ENCODE peak calls at places on chromosome X, in ten cellular contexts. One of them, this sample, is unnamed.

GRCh38 chrX:16239211-16239610 is 71.9 kb downstream of the MAGEB17 start:
- DNase-seq in stimulated activated CD4-positive, alpha-beta T cell treated with anti-CD3 and anti-CD28 coated beads, Interleukin-2, amount 100 ng/mL, for 24 hours: no peak
- DNase-seq in activated T-helper 1 cell treated with anti-CD3 and anti-CD28 coated beads, Interleukin-2, amount 50 U/mL, for 16 hours: no peak
- DNase-seq in activated CD4-positive, alpha-beta T cell treated with anti-CD3 and anti-CD28 coated beads for 24 hours: no peak
- DNase-seq in amniotic stem cell: peak
- DNase-seq in nucleus accumbens: no peak
- DNase-seq in MCF 10A: peak
- DNase-seq in left lung: no peak
- DNase-seq in AG20443: peak
- DNase-seq in stimulated activated CD8-positive, alpha-beta memory T cell treated with anti-CD3 and anti-CD28 coated beads, Interleukin-15, amount 100 ng/mL, for 4 hours: no peak
- DNase-seq in this sample: no peak

GRCh38 chrX:45758738-45759397 is 558.2 kb upstream of the DIPK2B start:
- DNase-seq in stimulated activated CD4-positive, alpha-beta T cell treated with anti-CD3 and anti-CD28 coated beads, Interleukin-2, amount 100 ng/mL, for 24 hours: no peak
- DNase-seq in left lung: no peak
- DNase-seq in activated CD4-positive, alpha-beta T cell treated with anti-CD3 and anti-CD28 coated beads for 24 hours: no peak
- DNase-seq in amniotic stem cell: no peak
- DNase-seq in AG20443: no peak
- DNase-seq in activated T-helper 1 cell treated with anti-CD3 and anti-CD28 coated beads, Interleukin-2, amount 50 U/mL, for 16 hours: no peak
- DNase-seq in MCF 10A: no peak
- DNase-seq in nucleus accumbens: no peak
- DNase-seq in stimulated activated CD8-positive, alpha-beta memory T cell treated with anti-CD3 and anti-CD28 coated beads, Interleukin-15, amount 100 ng/mL, for 4 hours: no peak
- DNase-seq in this sample: no peak

GRCh38 chrX:153507484-153508178 is 9.8 kb upstream of the ATP2B3 start:
- DNase-seq in nucleus accumbens: peak
- DNase-seq in left lung: peak
- DNase-seq in MCF 10A: peak
- DNase-seq in AG20443: peak
- DNase-seq in stimulated activated CD4-positive, alpha-beta T cell treated with anti-CD3 and anti-CD28 coated beads, Interleukin-2, amount 100 ng/mL, for 24 hours: peak
- DNase-seq in activated CD4-positive, alpha-beta T cell treated with anti-CD3 and anti-CD28 coated beads for 24 hours: peak
- DNase-seq in amniotic stem cell: peak
- DNase-seq in stimulated activated CD8-positive, alpha-beta memory T cell treated with anti-CD3 and anti-CD28 coated beads, Interleukin-15, amount 100 ng/mL, for 4 hours: peak
- DNase-seq in activated T-helper 1 cell treated with anti-CD3 and anti-CD28 coated beads, Interleukin-2, amount 50 U/mL, for 16 hours: peak
- DNase-seq in this sample: peak

GRCh38 chrX:41559662-41560061 is 112.5 kb downstream of the NYX start:
- DNase-seq in amniotic stem cell: no peak
- DNase-seq in MCF 10A: no peak
- DNase-seq in activated T-helper 1 cell treated with anti-CD3 and anti-CD28 coated beads, Interleukin-2, amount 50 U/mL, for 16 hours: no peak
- DNase-seq in left lung: no peak
- DNase-seq in stimulated activated CD8-positive, alpha-beta memory T cell treated with anti-CD3 and anti-CD28 coated beads, Interleukin-15, amount 100 ng/mL, for 4 hours: peak
- DNase-seq in activated CD4-positive, alpha-beta T cell treated with anti-CD3 and anti-CD28 coated beads for 24 hours: peak
- DNase-seq in stimulated activated CD4-positive, alpha-beta T cell treated with anti-CD3 and anti-CD28 coated beads, Interleukin-2, amount 100 ng/mL, for 24 hours: peak
- DNase-seq in AG20443: peak
- DNase-seq in nucleus accumbens: no peak
- DNase-seq in this sample: no peak

GRCh38 chrX:18160369-18160768 is 60.3 kb downstream of the BEND2 start:
- DNase-seq in activated CD4-positive, alpha-beta T cell treated with anti-CD3 and anti-CD28 coated beads for 24 hours: no peak
- DNase-seq in nucleus accumbens: no peak
- DNase-seq in AG20443: no peak
- DNase-seq in activated T-helper 1 cell treated with anti-CD3 and anti-CD28 coated beads, Interleukin-2, amount 50 U/mL, for 16 hours: no peak
- DNase-seq in amniotic stem cell: no peak
- DNase-seq in stimulated activated CD8-positive, alpha-beta memory T cell treated with anti-CD3 and anti-CD28 coated beads, Interleukin-15, amount 100 ng/mL, for 4 hours: no peak
- DNase-seq in stimulated activated CD4-positive, alpha-beta T cell treated with anti-CD3 and anti-CD28 coated beads, Interleukin-2, amount 100 ng/mL, for 24 hours: no peak
- DNase-seq in left lung: no peak
- DNase-seq in MCF 10A: no peak
- DNase-seq in this sample: no peak

GRCh38 chrX:130676861-130677260 is 226.1 kb downstream of the ENOX2 start:
- DNase-seq in left lung: no peak
- DNase-seq in AG20443: no peak
- DNase-seq in stimulated activated CD8-positive, alpha-beta memory T cell treated with anti-CD3 and anti-CD28 coated beads, Interleukin-15, amount 100 ng/mL, for 4 hours: no peak
- DNase-seq in activated CD4-positive, alpha-beta T cell treated with anti-CD3 and anti-CD28 coated beads for 24 hours: no peak
- DNase-seq in stimulated activated CD4-positive, alpha-beta T cell treated with anti-CD3 and anti-CD28 coated beads, Interleukin-2, amount 100 ng/mL, for 24 hours: no peak
- DNase-seq in activated T-helper 1 cell treated with anti-CD3 and anti-CD28 coated beads, Interleukin-2, amount 50 U/mL, for 16 hours: no peak
- DNase-seq in MCF 10A: no peak
- DNase-seq in amniotic stem cell: no peak
- DNase-seq in nucleus accumbens: no peak
- DNase-seq in this sample: no peak

GRCh38 chrX:136767104-136767941 is 13.4 kb downstream of the ARHGEF6 start:
- DNase-seq in AG20443: peak
- DNase-seq in activated T-helper 1 cell treated with anti-CD3 and anti-CD28 coated beads, Interleukin-2, amount 50 U/mL, for 16 hours: no peak
- DNase-seq in MCF 10A: peak
- DNase-seq in left lung: peak
- DNase-seq in stimulated activated CD4-positive, alpha-beta T cell treated with anti-CD3 and anti-CD28 coated beads, Interleukin-2, amount 100 ng/mL, for 24 hours: peak
- DNase-seq in nucleus accumbens: peak
- DNase-seq in amniotic stem cell: no peak
- DNase-seq in stimulated activated CD8-positive, alpha-beta memory T cell treated with anti-CD3 and anti-CD28 coated beads, Interleukin-15, amount 100 ng/mL, for 4 hours: no peak
- DNase-seq in activated CD4-positive, alpha-beta T cell treated with anti-CD3 and anti-CD28 coated beads for 24 hours: no peak
- DNase-seq in this sample: peak

GRCh38 chrX:31580227-31580626 is 508.4 kb upstream of the FTHL17 start:
- DNase-seq in stimulated activated CD4-positive, alpha-beta T cell treated with anti-CD3 and anti-CD28 coated beads, Interleukin-2, amount 100 ng/mL, for 24 hours: no peak
- DNase-seq in activated CD4-positive, alpha-beta T cell treated with anti-CD3 and anti-CD28 coated beads for 24 hours: no peak
- DNase-seq in nucleus accumbens: no peak
- DNase-seq in MCF 10A: no peak
- DNase-seq in stimulated activated CD8-positive, alpha-beta memory T cell treated with anti-CD3 and anti-CD28 coated beads, Interleukin-15, amount 100 ng/mL, for 4 hours: no peak
- DNase-seq in activated T-helper 1 cell treated with anti-CD3 and anti-CD28 coated beads, Interleukin-2, amount 50 U/mL, for 16 hours: no peak
- DNase-seq in amniotic stem cell: no peak
- DNase-seq in AG20443: no peak
- DNase-seq in left lung: no peak
- DNase-seq in this sample: no peak

GRCh38 chrX:114841051-114841450 is 176.4 kb downstream of the IL13RA2 start:
- DNase-seq in amniotic stem cell: no peak
- DNase-seq in nucleus accumbens: no peak
- DNase-seq in activated T-helper 1 cell treated with anti-CD3 and anti-CD28 coated beads, Interleukin-2, amount 50 U/mL, for 16 hours: no peak
- DNase-seq in stimulated activated CD4-positive, alpha-beta T cell treated with anti-CD3 and anti-CD28 coated beads, Interleukin-2, amount 100 ng/mL, for 24 hours: no peak
- DNase-seq in MCF 10A: no peak
- DNase-seq in left lung: no peak
- DNase-seq in stimulated activated CD8-positive, alpha-beta memory T cell treated with anti-CD3 and anti-CD28 coated beads, Interleukin-15, amount 100 ng/mL, for 4 hours: no peak
- DNase-seq in AG20443: peak
- DNase-seq in activated CD4-positive, alpha-beta T cell treated with anti-CD3 and anti-CD28 coated beads for 24 hours: no peak
- DNase-seq in this sample: no peak

This sample was measured in central memory CD8-positive, alpha-beta T cell.